ENCODE peak calls at places on chromosome 18, in six cellular contexts. D, L, N, H, R and U are unnamed samples. For H3K79me2, the result is how much of the 10 kb centered on the place peaks cover.

GRCh38 chr18:49869354-49869753 is 56.0 kb upstream of the ACAA2 start:
- DNase-seq in L (no peak), H (no peak), N (no peak), R (no peak), D (no peak), U (no peak)

GRCh38 chr18:25434771-25435461 is 83.0 kb upstream of the ZNF521 start:
- DNase-seq in H (no peak), L (no peak), R (no peak), N (no peak), D (no peak), U (no peak)

GRCh38 chr18:22951823-22952222 is 18.7 kb downstream of the RBBP8 start:
- DNase-seq in N (no peak), R (no peak), H (no peak), D (no peak), L (no peak), U (no peak)

GRCh38 chr18:23580677-23581367 is 5.5 kb downstream of the NPC1 start:
- DNase-seq in D (no peak), N (no peak), H (no peak), R (no peak), L (peak), U (no peak)

GRCh38 chr18:6994053-6994452 is 123.5 kb downstream of the LAMA1 start:
- DNase-seq in D (no peak), R (no peak), N (no peak), L (peak), H (no peak), U (peak)

GRCh38 chr18:9091066-9091476 is 11.4 kb upstream of the NDUFV2 start:
- DNase-seq in R (no peak), N (no peak), H (no peak), D (no peak), L (no peak), U (no peak)

GRCh38 chr18:23578067-23578705 is 8.1 kb downstream of the NPC1 start:
- DNase-seq in L (no peak), H (no peak), R (no peak), D (no peak), N (no peak), U (no peak)

GRCh38 chr18:71398530-71398929 is 1109.7 kb downstream of the SOCS6 start:
- DNase-seq in D (peak), R (peak), N (no peak), H (no peak), L (peak), U (peak)

GRCh38 chr18:75472906-75473305 is 45.4 kb upstream of the SMIM21 start:
- DNase-seq in H (no peak), N (no peak), D (no peak), L (no peak), R (no peak), U (no peak)

GRCh38 chr18:28823506-28824182 is 646.7 kb upstream of the CDH2 start:
- DNase-seq in D (no peak), H (no peak), R (peak), N (no peak), L (no peak), U (no peak)

GRCh38 chr18:3093624-3094354 is 80.8 kb upstream of the LPIN2 start:
- DNase-seq in H (no peak), D (no peak), R (peak), N (no peak), L (peak), U (no peak)

GRCh38 chr18:48953096-48953706 is 2.4 kb upstream of the SMAD7 start:
- DNase-seq in H (no peak), N (no peak), R (no peak), D (no peak), L (no peak), U (no peak)

GRCh38 chr18:48475635-48476549 is 62.9 kb upstream of the CTIF start:
- DNase-seq in H (peak), N (peak), L (peak), R (peak), D (peak), U (peak)

GRCh38 chr18:79068299-79068945 is 772 bp upstream of the ATP9B start:
- DNase-seq in H (no peak), L (peak), N (peak), D (no peak), R (no peak), U (no peak)

GRCh38 chr18:79068946-79069791 is at the start of gene ATP9B:
- DNase-seq in D (peak), H (peak), R (peak), N (peak), L (peak), U (peak)

GRCh38 chr18:79070486-79070885 is 1.3 kb downstream of the ATP9B start:
- DNase-seq in D (no peak), N (no peak), L (peak), H (no peak), R (peak), U (no peak)

GRCh38 chr18:79071037-79071960 is 2.1 kb downstream of the ATP9B start:
- DNase-seq in H (no peak), D (no peak), R (no peak), N (no peak), L (no peak), U (no peak)

DNA sequence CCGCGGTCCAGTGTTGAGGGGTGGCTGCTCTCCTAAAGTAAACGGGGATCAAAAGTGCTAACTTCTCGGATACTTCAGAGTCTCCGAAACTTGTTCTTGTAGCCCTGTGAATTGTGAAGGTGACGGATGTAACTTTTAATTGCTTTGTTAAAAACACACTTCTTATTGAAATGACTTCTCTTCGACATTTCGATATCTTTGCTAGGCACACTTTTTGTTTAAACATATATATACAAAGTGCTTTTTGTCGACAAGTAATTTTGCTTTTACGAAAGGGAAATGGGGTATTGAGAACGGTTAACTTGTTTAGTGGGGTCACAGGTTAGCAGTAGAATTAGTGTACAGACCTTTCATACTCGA is 578 bp downstream of the ATP9B start:
- DNase-seq in H (no peak), L (no peak), R (no peak), N (no peak), D (no peak), U (no peak)
- H3K79me2 ChIP-seq in H (under half), L (under half), R (under half), N (under half), D (under half), U (under half)

DNA sequence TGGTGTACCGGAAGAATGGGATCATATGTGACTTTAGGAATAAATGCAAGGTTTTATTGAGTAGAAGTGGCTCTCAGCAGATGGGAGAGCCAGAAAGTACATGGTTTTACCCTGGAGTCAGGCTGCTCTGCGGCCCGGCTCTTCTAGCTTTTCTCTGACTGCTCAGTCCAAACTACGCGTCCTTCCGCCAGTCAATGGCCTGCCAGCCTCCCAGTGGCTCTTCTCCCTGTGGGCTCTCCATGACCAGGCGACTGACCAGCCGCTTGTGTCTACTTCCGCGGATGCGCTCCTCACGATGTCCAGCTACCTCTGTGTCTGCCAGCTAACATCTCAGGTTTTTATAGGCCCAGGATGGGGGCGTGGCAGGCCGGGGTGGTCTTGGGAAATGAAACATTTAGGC is 220.4 kb downstream of the VAPA start:
- DNase-seq in D (no peak), H (no peak), R (no peak), N (no peak), L (no peak), U (no peak)
- H3K79me2 ChIP-seq in D (under half), H (under half), R (under half), N (under half), L (under half), U (under half)

DNA sequence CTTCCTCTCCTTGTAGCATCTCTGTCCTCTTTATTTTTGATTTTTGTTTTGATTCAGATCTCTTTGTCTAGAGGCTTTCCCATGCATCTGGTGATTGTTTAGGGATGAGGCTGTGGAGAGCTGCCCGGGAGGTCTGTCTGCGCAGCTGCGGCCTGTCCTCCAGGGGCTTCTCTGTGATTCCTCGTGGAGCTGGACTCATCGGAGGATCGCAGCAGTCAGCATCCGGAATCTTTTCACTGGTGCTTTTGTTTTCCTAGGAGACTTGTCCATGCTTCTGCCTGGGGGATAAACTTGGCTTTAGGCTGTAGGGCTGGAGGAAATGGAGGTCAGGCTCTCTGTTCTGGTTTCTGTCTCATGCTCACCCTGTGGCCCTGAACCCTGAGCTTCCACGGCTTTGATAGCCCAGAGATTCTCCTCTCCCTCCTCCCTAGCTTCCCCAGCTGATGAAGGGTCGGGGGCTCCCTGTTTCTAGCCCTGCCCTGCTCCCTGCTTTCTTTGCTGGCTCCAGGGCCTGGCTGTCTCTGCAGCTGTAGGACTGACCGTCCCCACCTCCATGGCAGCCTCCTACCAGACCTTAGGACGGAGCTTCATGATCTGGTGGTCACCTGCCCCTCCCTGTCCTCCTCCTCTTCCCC is 35.5 kb downstream of the ZNF532 start:
- DNase-seq in N (no peak), L (no peak), R (no peak), H (no peak), D (no peak), U (no peak)
- H3K79me2 ChIP-seq in N (under half), L (under half), R (half or more), H (under half), D (half or more), U (half or more)

GRCh38 chr18:63225434-63225833 is 94.1 kb downstream of the BCL2 start:
- DNase-seq in N (no peak), L (no peak), R (no peak), D (no peak), H (no peak), U (no peak)
- H3K79me2 ChIP-seq in N (half or more), L (under half), R (under half), D (under half), H (under half), U (under half)

GRCh38 chr18:12711446-12711845 is 8.6 kb downstream of the PSMG2 start:
- DNase-seq in H (no peak), R (no peak), D (no peak), L (no peak), N (no peak), U (no peak)
- H3K79me2 ChIP-seq in H (under half), R (under half), D (under half), L (under half), N (under half), U (under half)